ENCODE peak calls at places on chromosome 2, in six cellular contexts. Z is K562, D is adrenal gland, L is A549, W is IMR-90, E is spleen. A is an unnamed sample.
A peak's percentile ranks its signal among the peaks of the same experiment; 100 is the strongest.

GRCh38 chr2:10497797-10498251 is 49.7 kb upstream of the ODC1 start:
- DNase-seq in Z (peak; percentile 90), D (peak; percentile 63), L (peak; percentile 85), W (peak; percentile 83), E (peak; percentile 62), A (peak; percentile 77)

GRCh38 chr2:47076126-47076506 is 79.0 kb downstream of the STPG4 start:
- DNase-seq in Z (no peak), D (no peak), L (no peak), W (no peak), E (no peak), A (no peak)

GRCh38 chr2:227939271-227940027 is 68.0 kb downstream of the DAW1 start:
- DNase-seq in Z (no peak), D (peak; percentile 23), L (peak; percentile 62), W (peak; percentile 15), E (no peak), A (peak; percentile 18)

GRCh38 chr2:65057391-65058052 is 1.3 kb downstream of the CEP68 start:
- DNase-seq in Z (no peak), D (no peak), L (no peak), W (peak; percentile 39), E (no peak), A (peak; percentile 16)

GRCh38 chr2:218956039-218956438 is 3.4 kb upstream of the CDK5R2 start:
- DNase-seq in Z (no peak), D (no peak), L (no peak), W (no peak), E (no peak), A (no peak)

GRCh38 chr2:241677392-241677791 is 9.2 kb downstream of the DTYMK start:
- DNase-seq in Z (no peak), D (no peak), L (no peak), W (no peak), E (peak; percentile 70), A (no peak)

GRCh38 chr2:20468549-20469500 is 22.0 kb downstream of the RHOB start:
- DNase-seq in Z (no peak), D (no peak), L (no peak), W (no peak), E (peak; percentile 23), A (no peak)

GRCh38 chr2:64923385-64923710 is 65.9 kb upstream of the SLC1A4 start:
- DNase-seq in Z (no peak), D (no peak), L (no peak), W (no peak), E (no peak), A (no peak)

GRCh38 chr2:75465317-75465998 is 95.3 kb downstream of the EVA1A start:
- DNase-seq in Z (no peak), D (no peak), L (peak; percentile 13), W (peak; percentile 55), E (no peak), A (no peak)

GRCh38 chr2:110802213-110802932 is 70.0 kb downstream of the ACOXL start:
- DNase-seq in Z (no peak), D (no peak), L (no peak), W (no peak), E (no peak), A (no peak)

GRCh38 chr2:86223098-86223681 is 23.9 kb downstream of the MRPL35 start:
- DNase-seq in Z (no peak), D (peak; percentile 79), L (no peak), W (peak; percentile 50), E (no peak), A (no peak)

GRCh38 chr2:37653805-37654378 is 17.6 kb downstream of the CDC42EP3 start:
- DNase-seq in Z (no peak), D (peak; percentile 42), L (no peak), W (no peak), E (peak; percentile 86), A (no peak)

GRCh38 chr2:219658447-219658846 is 31.0 kb downstream of the SLC4A3 start:
- DNase-seq in Z (no peak), D (no peak), L (no peak), W (peak; percentile 52), E (no peak), A (no peak)

GRCh38 chr2:232643813-232644347 is 10.5 kb downstream of the EFHD1 start:
- DNase-seq in Z (no peak), D (no peak), L (no peak), W (no peak), E (no peak), A (no peak)

GRCh38 chr2:203584784-203585183 is 49.7 kb upstream of the RAPH1 start:
- DNase-seq in Z (no peak), D (no peak), L (no peak), W (no peak), E (no peak), A (no peak)

GRCh38 chr2:60581461-60582282 is 28.2 kb upstream of the BCL11A start:
- DNase-seq in Z (peak; percentile 87), D (peak; percentile 68), L (peak; percentile 58), W (peak; percentile 27), E (peak; percentile 95), A (peak; percentile 71)

GRCh38 chr2:43461461-43462073 is 134.3 kb downstream of the THADA start:
- DNase-seq in Z (no peak), D (no peak), L (no peak), W (no peak), E (no peak), A (no peak)

GRCh38 chr2:25505630-25506029 is 163.9 kb upstream of the DNMT3A start:
- DNase-seq in Z (no peak), D (no peak), L (no peak), W (peak; percentile 61), E (no peak), A (no peak)

GRCh38 chr2:55743583-55743982 is 49.9 kb upstream of the PNPT1 start:
- DNase-seq in Z (no peak), D (no peak), L (no peak), W (peak; percentile 86), E (no peak), A (no peak)

GRCh38 chr2:14587119-14587518 is 45.4 kb upstream of the LRATD1 start:
- DNase-seq in Z (no peak), D (no peak), L (no peak), W (peak; percentile 10), E (no peak), A (no peak)

GRCh38 chr2:215364157-215365155 is 52.6 kb downstream of the ATIC start:
- DNase-seq in Z (no peak), D (no peak), L (no peak), W (peak; percentile 17), E (no peak), A (no peak)

GRCh38 chr2:215362562-215362904 is 50.7 kb downstream of the ATIC start:
- DNase-seq in Z (no peak), D (no peak), L (no peak), W (peak; percentile 15), E (no peak), A (no peak)

GRCh38 chr2:215361876-215362561 is 50.2 kb downstream of the ATIC start:
- DNase-seq in Z (no peak), D (no peak), L (no peak), W (peak; percentile 17), E (no peak), A (no peak)

GRCh38 chr2:215363039-215363438 is 51.2 kb downstream of the ATIC start:
- DNase-seq in Z (no peak), D (no peak), L (no peak), W (peak; percentile 11), E (no peak), A (no peak)

GRCh38 chr2:215363461-215364156 is 51.8 kb downstream of the ATIC start:
- DNase-seq in Z (no peak), D (no peak), L (no peak), W (peak; percentile 33), E (no peak), A (no peak)
- TF ChIP-seq POLR2A in Z (no peak), D (no peak), L (no peak), W (no peak), E (no peak), A (no peak)

GRCh38 chr2:169798718-169799495 is at the start of gene SSB:
- DNase-seq in Z (peak; percentile 100), D (peak; percentile 90), L (peak; percentile 96), W (peak; percentile 89), E (peak; percentile 98), A (peak; percentile 95)
- TF ChIP-seq POLR2A in Z (peak; percentile 98), D (peak; percentile 71), L (peak; percentile 79), W (peak; percentile 79), E (peak; percentile 34), A (peak; percentile 93)

GRCh38 chr2:197504512-197504911 is 4.3 kb downstream of the HSPE1 start:
- DNase-seq in Z (no peak), D (peak; percentile 44), L (no peak), W (no peak), E (no peak), A (no peak)
- TF ChIP-seq POLR2A in Z (no peak), D (no peak), L (no peak), W (no peak), E (no peak), A (no peak)

DNA sequence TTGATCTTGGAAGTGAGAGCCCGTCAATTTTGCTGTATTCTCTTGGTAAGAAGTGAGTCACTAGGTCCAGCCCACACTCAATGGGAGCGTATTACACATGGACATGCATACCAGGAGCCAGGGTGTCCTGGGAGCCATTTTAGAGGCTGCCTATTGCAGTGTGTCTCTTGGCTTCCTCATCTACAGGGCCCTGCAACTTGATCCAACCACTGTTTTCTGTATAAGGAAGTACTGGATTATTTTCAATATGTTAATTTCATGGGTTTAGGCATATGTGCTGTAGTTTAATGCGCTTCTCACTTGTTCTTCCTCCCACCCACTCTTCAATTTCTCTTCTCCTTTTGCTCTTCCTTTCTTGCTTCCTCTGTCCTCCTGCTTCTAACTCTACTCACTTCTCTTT is 151.8 kb upstream of the ZEB2 start:
- DNase-seq in Z (no peak), D (no peak), L (no peak), W (peak; percentile 25), E (no peak), A (no peak)
- TF ChIP-seq POLR2A in Z (no peak), D (no peak), L (no peak), W (no peak), E (no peak), A (no peak)

GRCh38 chr2:144516981-144517824 is 2.7 kb downstream of the ZEB2 start:
- DNase-seq in Z (peak; percentile 50), D (peak; percentile 86), L (peak; percentile 81), W (peak; percentile 98), E (peak; percentile 91), A (peak; percentile 92)
- TF ChIP-seq POLR2A in Z (no peak), D (peak; percentile 95), L (peak; percentile 27), W (no peak), E (no peak), A (peak; percentile 53)

DNA sequence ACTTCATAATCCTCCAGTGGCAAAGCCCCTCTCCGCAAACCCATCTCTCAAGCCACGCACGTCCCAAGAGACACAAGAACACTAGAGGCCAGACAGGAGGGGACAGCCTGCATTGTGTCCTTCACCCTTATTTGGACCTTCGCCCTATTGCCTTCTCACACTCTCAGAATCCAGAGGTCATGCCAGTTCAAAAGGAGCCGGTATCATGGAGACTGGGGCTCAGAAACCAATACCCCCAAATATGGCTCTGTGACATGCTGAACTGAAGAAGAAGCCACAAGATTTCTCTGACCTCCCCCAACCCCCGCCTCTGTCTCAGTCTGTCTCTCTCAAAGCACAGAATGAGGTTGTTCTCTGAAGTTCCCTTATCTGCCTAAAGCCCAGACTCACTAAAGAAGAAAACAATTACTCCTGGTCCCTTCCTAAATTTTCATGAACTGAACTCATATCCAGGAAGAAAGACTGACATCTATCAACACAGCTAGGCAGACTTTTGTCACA is 19.2 kb upstream of the SPATA3 start:
- DNase-seq in Z (no peak), D (no peak), L (no peak), W (no peak), E (no peak), A (no peak)
- TF ChIP-seq POLR2A in Z (no peak), D (no peak), L (no peak), W (no peak), E (no peak), A (no peak)

GRCh38 chr2:240127351-240127750 is 8.8 kb downstream of the COPS9 start:
- DNase-seq in Z (no peak), D (no peak), L (no peak), W (no peak), E (peak; percentile 47), A (no peak)
- TF ChIP-seq POLR2A in Z (no peak), D (no peak), L (no peak), W (no peak), E (no peak), A (no peak)